ENCODE peak calls at places on chromosomes 11 and 22, in four cellular contexts. T, Y, S and X are unnamed samples.

GRCh38 chr11:46599340-46600067 is 5.7 kb upstream of the AMBRA1 start:
- DNase-seq in T (no peak), S (no peak), Y (no peak), X (no peak)

GRCh38 chr11:66720223-66720898 is 8.7 kb downstream of the SPTBN2 start:
- DNase-seq in T (no peak), S (peak), Y (peak), X (no peak)

GRCh38 chr11:106218096-106218495 is 140.6 kb downstream of the AASDHPPT start:
- DNase-seq in Y (no peak), T (no peak), S (no peak), X (no peak)

GRCh38 chr22:33853200-33854097 is 66.8 kb downstream of the LARGE1 start:
- DNase-seq in Y (peak), T (peak), S (peak), X (peak)

GRCh38 chr11:64150481-64151239 is 15.3 kb downstream of the MACROD1 start:
- DNase-seq in Y (no peak), T (no peak), S (no peak), X (no peak)

GRCh38 chr11:66744485-66745355 is 15.7 kb upstream of the SPTBN2 start:
- DNase-seq in T (peak), Y (no peak), S (peak), X (peak)

GRCh38 chr11:114563077-114563476 is 3.4 kb upstream of the NXPE1 start:
- DNase-seq in T (no peak), Y (no peak), S (no peak), X (no peak)

GRCh38 chr22:24593810-24594568 is 1.1 kb upstream of the LRRC75B start:
- DNase-seq in Y (no peak), T (no peak), S (no peak), X (no peak)

GRCh38 chr11:75154646-75155569 is 4.0 kb downstream of the SLCO2B1 start:
- DNase-seq in Y (no peak), S (no peak), T (no peak), X (no peak)